ENCODE peak calls at places on chromosomes 16 and 17, in seven cellular contexts. G, P, Z, C, R, T and B are unnamed samples.

GRCh38 chr17:4733073-4733531 is 1.9 kb downstream of the MED11 start:
- DNase-seq in G (no peak), P (no peak), Z (peak; percentile 48), C (no peak), R (no peak), T (no peak), B (no peak)

GRCh38 chr16:592518-593306 is 2.8 kb downstream of the RAB40C start:
- DNase-seq in G (no peak), P (peak; percentile 43), Z (no peak), C (peak; percentile 53), R (no peak), T (no peak), B (no peak)

GRCh38 chr17:79485399-79485985 is 125.4 kb downstream of the RBFOX3 start:
- DNase-seq in G (no peak), P (no peak), Z (peak; percentile 19), C (no peak), R (no peak), T (no peak), B (no peak)

GRCh38 chr17:33049781-33050414 is 58.3 kb downstream of the SPACA3 start:
- DNase-seq in G (no peak), P (peak; percentile 48), Z (no peak), C (peak; percentile 14), R (peak; percentile 67), T (peak; percentile 77), B (peak; percentile 40)

GRCh38 chr17:7058831-7059447 is 15.0 kb upstream of the SLC16A11 start:
- DNase-seq in G (no peak), P (no peak), Z (no peak), C (no peak), R (no peak), T (no peak), B (no peak)

GRCh38 chr17:68172461-68172954 is 75.3 kb upstream of the AMZ2 start:
- DNase-seq in G (peak; percentile 10), P (peak; percentile 47), Z (peak; percentile 53), C (peak; percentile 49), R (peak; percentile 61), T (peak; percentile 43), B (no peak)

GRCh38 chr16:20114356-20114755 is 40.7 kb upstream of the GPR139 start:
- DNase-seq in G (no peak), P (no peak), Z (no peak), C (no peak), R (no peak), T (no peak), B (peak; percentile 70)

GRCh38 chr16:68778551-68779231 is 41.6 kb downstream of the CDH1 start:
- DNase-seq in G (no peak), P (no peak), Z (no peak), C (no peak), R (no peak), T (no peak), B (no peak)

GRCh38 chr17:27295945-27296344 is 2.0 kb downstream of the WSB1 start:
- DNase-seq in G (no peak), P (no peak), Z (no peak), C (no peak), R (no peak), T (no peak), B (peak; percentile 23)

GRCh38 chr17:77373298-77374169 is 232.8 kb downstream of the SEC14L1 start:
- DNase-seq in G (no peak), P (no peak), Z (no peak), C (no peak), R (no peak), T (no peak), B (no peak)

GRCh38 chr17:44029736-44030135 is 15.0 kb upstream of the TMEM101 start:
- DNase-seq in G (no peak), P (no peak), Z (no peak), C (no peak), R (no peak), T (no peak), B (no peak)

GRCh38 chr17:51643702-51644490 is 383.6 kb downstream of the UTP18 start:
- DNase-seq in G (no peak), P (no peak), Z (no peak), C (no peak), R (no peak), T (no peak), B (no peak)

GRCh38 chr17:58993322-58993721 is 113.4 kb downstream of the TRIM37 start:
- DNase-seq in G (no peak), P (no peak), Z (no peak), C (no peak), R (no peak), T (no peak), B (no peak)

GRCh38 chr17:32720671-32721070 is 156.3 kb downstream of the MYO1D start:
- DNase-seq in G (no peak), P (peak; percentile 8), Z (no peak), C (no peak), R (no peak), T (no peak), B (no peak)

GRCh38 chr17:59067756-59068155 is 38.9 kb downstream of the TRIM37 start:
- DNase-seq in G (no peak), P (no peak), Z (no peak), C (no peak), R (no peak), T (no peak), B (no peak)

GRCh38 chr17:66451188-66452149 is 149.1 kb downstream of the PRKCA start:
- DNase-seq in G (no peak), P (no peak), Z (no peak), C (no peak), R (no peak), T (no peak), B (no peak)

GRCh38 chr17:59361916-59362810 is 30.7 kb downstream of the YPEL2 start:
- DNase-seq in G (no peak), P (peak; percentile 94), Z (no peak), C (peak; percentile 82), R (peak; percentile 49), T (peak; percentile 74), B (no peak)

GRCh38 chr17:48541574-48542113 is 3.3 kb downstream of the HOXB2 start:
- DNase-seq in G (no peak), P (peak; percentile 89), Z (peak; percentile 66), C (no peak), R (peak; percentile 79), T (peak; percentile 76), B (no peak)

GRCh38 chr16:12024429-12024828 is 47.9 kb downstream of the SNX29 start:
- DNase-seq in G (no peak), P (no peak), Z (no peak), C (no peak), R (no peak), T (no peak), B (no peak)